ENCODE peak calls at places on chromosomes 2 and 18, in seven cellular contexts. One of them, this sample, is unnamed.
A peak's percentile ranks its signal among the peaks of the same experiment; 100 is the strongest.

GRCh38 chr2:234577191-234577590 is 80.3 kb upstream of the ARL4C start:
- DNase-seq in vagina: no peak
- DNase-seq in stomach: no peak
- DNase-seq in transverse colon: no peak
- DNase-seq in upper lobe of left lung: no peak
- DNase-seq in HCT116: no peak
- DNase-seq in breast epithelium: no peak
- DNase-seq in this sample: no peak

GRCh38 chr2:202237787-202238233 is 587 bp downstream of the SUMO1 start:
- DNase-seq in HCT116: no peak
- DNase-seq in upper lobe of left lung: peak; percentile 33
- DNase-seq in vagina: no peak
- DNase-seq in transverse colon: peak; percentile 21
- DNase-seq in breast epithelium: no peak
- DNase-seq in stomach: no peak
- DNase-seq in this sample: peak; percentile 66

GRCh38 chr18:63161728-63162195 is 157.8 kb downstream of the BCL2 start:
- DNase-seq in vagina: no peak
- DNase-seq in stomach: peak; percentile 62
- DNase-seq in upper lobe of left lung: peak; percentile 83
- DNase-seq in breast epithelium: peak; percentile 73
- DNase-seq in HCT116: no peak
- DNase-seq in transverse colon: peak; percentile 78
- DNase-seq in this sample: peak; percentile 84

GRCh38 chr2:71807969-71808451 is 339.7 kb downstream of the CYP26B1 start:
- DNase-seq in stomach: no peak
- DNase-seq in upper lobe of left lung: peak; percentile 30
- DNase-seq in vagina: no peak
- DNase-seq in breast epithelium: no peak
- DNase-seq in HCT116: no peak
- DNase-seq in transverse colon: peak; percentile 28
- DNase-seq in this sample: peak; percentile 87

GRCh38 chr18:70423988-70424387 is 135.1 kb downstream of the SOCS6 start:
- DNase-seq in vagina: no peak
- DNase-seq in stomach: peak; percentile 55
- DNase-seq in breast epithelium: peak; percentile 70
- DNase-seq in transverse colon: peak; percentile 26
- DNase-seq in upper lobe of left lung: no peak
- DNase-seq in HCT116: peak; percentile 71
- DNase-seq in this sample: no peak

GRCh38 chr2:238459081-238459629 is 32.4 kb downstream of the ASB1 start:
- DNase-seq in vagina: no peak
- DNase-seq in stomach: peak; percentile 67
- DNase-seq in transverse colon: no peak
- DNase-seq in upper lobe of left lung: no peak
- DNase-seq in breast epithelium: peak; percentile 36
- DNase-seq in HCT116: no peak
- DNase-seq in this sample: peak; percentile 90

GRCh38 chr18:25284278-25284677 is 67.7 kb downstream of the ZNF521 start:
- DNase-seq in upper lobe of left lung: no peak
- DNase-seq in HCT116: no peak
- DNase-seq in stomach: no peak
- DNase-seq in transverse colon: no peak
- DNase-seq in breast epithelium: no peak
- DNase-seq in vagina: no peak
- DNase-seq in this sample: no peak

GRCh38 chr2:33525666-33526065 is 49.2 kb downstream of the RASGRP3 start:
- DNase-seq in upper lobe of left lung: no peak
- DNase-seq in breast epithelium: no peak
- DNase-seq in stomach: no peak
- DNase-seq in HCT116: no peak
- DNase-seq in vagina: no peak
- DNase-seq in transverse colon: no peak
- DNase-seq in this sample: no peak

GRCh38 chr18:35132284-35132910 is 91.2 kb downstream of the MAPRE2 start:
- DNase-seq in upper lobe of left lung: no peak
- DNase-seq in vagina: no peak
- DNase-seq in HCT116: no peak
- DNase-seq in stomach: no peak
- DNase-seq in transverse colon: no peak
- DNase-seq in breast epithelium: no peak
- DNase-seq in this sample: no peak
- TF ChIP-seq CTCF in upper lobe of left lung: no peak
- TF ChIP-seq CTCF in vagina: no peak
- TF ChIP-seq CTCF in HCT116: no peak
- TF ChIP-seq CTCF in stomach: no peak
- TF ChIP-seq CTCF in transverse colon: no peak
- TF ChIP-seq CTCF in breast epithelium: no peak
- TF ChIP-seq CTCF in this sample: no peak

GRCh38 chr2:189544638-189545037 is 35.9 kb downstream of the SLC40A1 start:
- DNase-seq in upper lobe of left lung: no peak
- DNase-seq in vagina: no peak
- DNase-seq in transverse colon: no peak
- DNase-seq in breast epithelium: no peak
- DNase-seq in stomach: no peak
- DNase-seq in HCT116: no peak
- DNase-seq in this sample: no peak

GRCh38 chr2:189538402-189538801 is 42.2 kb downstream of the SLC40A1 start:
- DNase-seq in breast epithelium: no peak
- DNase-seq in HCT116: no peak
- DNase-seq in transverse colon: no peak
- DNase-seq in vagina: no peak
- DNase-seq in stomach: no peak
- DNase-seq in upper lobe of left lung: no peak
- DNase-seq in this sample: no peak

GRCh38 chr2:189540551-189540950 is 40.0 kb downstream of the SLC40A1 start:
- DNase-seq in upper lobe of left lung: no peak
- DNase-seq in vagina: no peak
- DNase-seq in stomach: no peak
- DNase-seq in breast epithelium: no peak
- DNase-seq in HCT116: no peak
- DNase-seq in transverse colon: no peak
- DNase-seq in this sample: no peak

GRCh38 chr2:189542145-189542882 is 38.3 kb downstream of the SLC40A1 start:
- DNase-seq in upper lobe of left lung: no peak
- DNase-seq in transverse colon: peak; percentile 77
- DNase-seq in HCT116: no peak
- DNase-seq in breast epithelium: peak; percentile 22
- DNase-seq in stomach: peak; percentile 79
- DNase-seq in vagina: no peak
- DNase-seq in this sample: no peak

GRCh38 chr2:189541591-189541990 is 39.0 kb downstream of the SLC40A1 start:
- DNase-seq in breast epithelium: peak; percentile 36
- DNase-seq in stomach: no peak
- DNase-seq in transverse colon: no peak
- DNase-seq in HCT116: no peak
- DNase-seq in upper lobe of left lung: no peak
- DNase-seq in vagina: no peak
- DNase-seq in this sample: no peak
- TF ChIP-seq POLR2AphosphoS5 in breast epithelium: no peak
- TF ChIP-seq POLR2AphosphoS5 in stomach: no peak
- TF ChIP-seq POLR2AphosphoS5 in transverse colon: no peak
- TF ChIP-seq POLR2AphosphoS5 in HCT116: no peak
- TF ChIP-seq POLR2AphosphoS5 in upper lobe of left lung: no peak
- TF ChIP-seq POLR2AphosphoS5 in vagina: no peak
- TF ChIP-seq POLR2AphosphoS5 in this sample: peak; percentile 10

DNA sequence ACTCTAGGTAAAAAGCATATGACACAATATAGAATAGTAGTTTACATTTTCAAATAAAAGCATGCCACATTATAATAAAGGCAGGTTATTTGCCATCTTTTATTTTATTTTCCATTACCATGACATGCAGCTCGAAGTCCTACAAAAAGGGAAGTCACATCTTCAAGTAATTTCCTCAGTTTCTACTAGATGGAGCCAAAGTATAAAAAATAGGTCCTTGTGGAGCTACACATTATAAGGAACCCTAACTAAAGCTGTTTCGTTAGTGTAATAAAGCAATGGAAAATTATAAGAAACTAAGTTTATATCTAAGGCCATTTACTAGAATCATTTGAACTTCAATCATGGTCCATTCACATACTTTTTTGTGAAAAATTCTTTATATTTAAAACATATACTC is 674.5 kb downstream of the KCNJ3 start:
- DNase-seq in upper lobe of left lung: no peak
- DNase-seq in vagina: no peak
- DNase-seq in HCT116: peak; percentile 3
- DNase-seq in breast epithelium: no peak
- DNase-seq in stomach: no peak
- DNase-seq in transverse colon: no peak
- DNase-seq in this sample: no peak
- TF ChIP-seq CTCF in upper lobe of left lung: peak; percentile 6
- TF ChIP-seq CTCF in vagina: no peak
- TF ChIP-seq CTCF in HCT116: peak; percentile 45
- TF ChIP-seq CTCF in breast epithelium: no peak
- TF ChIP-seq CTCF in stomach: no peak
- TF ChIP-seq CTCF in transverse colon: no peak
- TF ChIP-seq CTCF in this sample: no peak

DNA sequence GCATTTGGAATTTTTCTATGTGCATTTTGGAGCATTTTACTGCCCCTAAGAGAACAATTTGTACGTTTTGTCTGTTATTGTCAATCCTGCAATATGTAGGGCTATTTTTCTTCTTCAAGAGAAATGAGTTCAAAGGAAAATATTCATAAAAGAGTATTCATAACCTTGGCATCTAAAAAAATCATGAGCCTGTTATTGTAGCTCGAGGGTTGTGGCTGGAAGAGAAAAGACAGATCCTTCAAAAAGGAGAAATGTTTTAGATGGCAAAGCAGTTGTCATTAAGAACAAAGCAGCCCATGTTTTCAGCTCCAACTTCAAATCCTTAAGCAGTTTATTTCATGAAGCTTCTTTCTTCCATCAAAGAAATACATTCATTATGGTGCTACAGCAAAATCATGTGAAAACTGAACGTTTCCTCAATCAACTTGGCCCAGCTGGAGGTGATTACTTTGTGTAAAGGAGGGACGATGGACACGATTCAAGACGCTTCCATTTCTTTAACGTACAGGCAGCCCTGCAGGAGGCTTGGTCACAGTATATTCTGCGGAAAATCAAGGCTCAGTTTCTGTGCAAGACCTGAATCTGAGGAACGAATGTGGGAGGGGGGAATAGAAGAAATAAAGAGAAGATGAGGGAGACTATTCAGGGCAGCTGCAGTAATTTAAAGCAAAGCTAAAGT is 31.4 kb downstream of the QPCT start:
- DNase-seq in transverse colon: no peak
- DNase-seq in stomach: no peak
- DNase-seq in HCT116: no peak
- DNase-seq in upper lobe of left lung: no peak
- DNase-seq in breast epithelium: no peak
- DNase-seq in vagina: peak; percentile 6
- DNase-seq in this sample: no peak
- TF ChIP-seq POLR2AphosphoS5 in transverse colon: peak; percentile 65
- TF ChIP-seq POLR2AphosphoS5 in stomach: no peak
- TF ChIP-seq POLR2AphosphoS5 in HCT116: no peak
- TF ChIP-seq POLR2AphosphoS5 in upper lobe of left lung: no peak
- TF ChIP-seq POLR2AphosphoS5 in breast epithelium: no peak
- TF ChIP-seq POLR2AphosphoS5 in vagina: no peak
- TF ChIP-seq POLR2AphosphoS5 in this sample: peak; percentile 78

DNA sequence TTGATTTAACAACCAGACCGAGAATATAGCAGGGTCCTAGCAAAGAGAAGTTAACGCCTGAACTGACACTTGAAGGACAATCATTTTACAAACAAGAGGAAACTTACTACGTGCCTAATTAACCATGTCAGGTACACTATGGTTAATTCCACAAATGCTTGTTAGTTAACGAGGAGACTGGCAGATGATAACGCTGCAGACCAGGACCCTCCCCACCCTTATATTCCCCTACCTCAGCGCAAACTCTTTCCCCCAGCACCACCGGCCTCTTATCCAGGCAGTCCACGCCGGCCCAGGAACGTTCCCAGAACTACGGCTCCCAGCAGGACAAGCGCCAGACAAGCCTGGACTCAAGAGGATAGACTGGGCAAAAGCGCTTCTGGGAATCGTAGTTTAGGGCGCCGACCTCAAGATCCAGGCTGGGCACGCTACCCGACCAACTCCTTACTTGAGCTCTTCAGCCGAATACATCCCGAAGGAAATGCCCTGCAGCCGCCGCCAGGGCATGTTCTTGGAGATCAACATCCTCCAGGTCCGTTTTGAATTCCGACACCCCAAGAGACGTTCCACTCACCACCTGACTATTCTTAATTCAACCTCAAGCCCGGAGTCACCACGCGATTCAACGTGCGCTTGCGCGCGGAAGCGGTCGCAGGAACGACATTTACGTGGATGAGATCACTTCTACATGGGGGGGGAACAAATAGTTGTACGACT is at the start of gene POLR1A:
- DNase-seq in HCT116: peak; percentile 87
- DNase-seq in vagina: peak; percentile 95
- DNase-seq in stomach: peak; percentile 90
- DNase-seq in transverse colon: peak; percentile 89
- DNase-seq in upper lobe of left lung: peak; percentile 95
- DNase-seq in breast epithelium: peak; percentile 91
- DNase-seq in this sample: peak; percentile 96
- TF ChIP-seq CTCF in HCT116: no peak
- TF ChIP-seq CTCF in vagina: no peak
- TF ChIP-seq CTCF in stomach: no peak
- TF ChIP-seq CTCF in transverse colon: peak; percentile 12
- TF ChIP-seq CTCF in upper lobe of left lung: peak; percentile 4
- TF ChIP-seq CTCF in breast epithelium: no peak
- TF ChIP-seq CTCF in this sample: no peak

GRCh38 chr2:191006297-191006696 is 7.7 kb downstream of the STAT1 start:
- DNase-seq in stomach: no peak
- DNase-seq in transverse colon: no peak
- DNase-seq in breast epithelium: no peak
- DNase-seq in HCT116: no peak
- DNase-seq in vagina: no peak
- DNase-seq in upper lobe of left lung: no peak
- DNase-seq in this sample: no peak

GRCh38 chr2:191006997-191007604 is 6.9 kb downstream of the STAT1 start:
- DNase-seq in HCT116: no peak
- DNase-seq in breast epithelium: no peak
- DNase-seq in stomach: no peak
- DNase-seq in transverse colon: no peak
- DNase-seq in upper lobe of left lung: no peak
- DNase-seq in vagina: no peak
- DNase-seq in this sample: no peak

GRCh38 chr2:191009541-191010374 is 4.2 kb downstream of the STAT1 start:
- DNase-seq in upper lobe of left lung: no peak
- DNase-seq in vagina: no peak
- DNase-seq in stomach: no peak
- DNase-seq in HCT116: no peak
- DNase-seq in transverse colon: no peak
- DNase-seq in breast epithelium: no peak
- DNase-seq in this sample: no peak

GRCh38 chr2:191010887-191011885 is 2.8 kb downstream of the STAT1 start:
- DNase-seq in upper lobe of left lung: no peak
- DNase-seq in transverse colon: no peak
- DNase-seq in vagina: no peak
- DNase-seq in stomach: no peak
- DNase-seq in HCT116: no peak
- DNase-seq in breast epithelium: no peak
- DNase-seq in this sample: no peak

GRCh38 chr2:191008286-191008685 is 5.7 kb downstream of the STAT1 start:
- DNase-seq in transverse colon: no peak
- DNase-seq in HCT116: no peak
- DNase-seq in vagina: no peak
- DNase-seq in upper lobe of left lung: no peak
- DNase-seq in stomach: no peak
- DNase-seq in breast epithelium: no peak
- DNase-seq in this sample: no peak
- TF ChIP-seq POLR2AphosphoS5 in transverse colon: no peak
- TF ChIP-seq POLR2AphosphoS5 in HCT116: no peak
- TF ChIP-seq POLR2AphosphoS5 in vagina: no peak
- TF ChIP-seq POLR2AphosphoS5 in upper lobe of left lung: no peak
- TF ChIP-seq POLR2AphosphoS5 in stomach: no peak
- TF ChIP-seq POLR2AphosphoS5 in breast epithelium: no peak
- TF ChIP-seq POLR2AphosphoS5 in this sample: no peak

GRCh38 chr2:46632349-46632748 is 153.0 kb downstream of the TMEM247 start:
- DNase-seq in breast epithelium: no peak
- DNase-seq in stomach: no peak
- DNase-seq in transverse colon: no peak
- DNase-seq in HCT116: peak; percentile 43
- DNase-seq in vagina: no peak
- DNase-seq in upper lobe of left lung: no peak
- DNase-seq in this sample: no peak
- TF ChIP-seq CTCF in breast epithelium: peak; percentile 51
- TF ChIP-seq CTCF in stomach: no peak
- TF ChIP-seq CTCF in transverse colon: peak; percentile 49
- TF ChIP-seq CTCF in HCT116: peak; percentile 81
- TF ChIP-seq CTCF in vagina: peak; percentile 3
- TF ChIP-seq CTCF in upper lobe of left lung: peak; percentile 63
- TF ChIP-seq CTCF in this sample: peak; percentile 54

This sample was measured in sigmoid colon.